ENCODE peak calls at places on chromosomes 1 and 21, in five cellular contexts. Y is pancreas; E is epithelial cell of esophagus; Z is PC-3; B is naive thymus-derived CD4-positive, alpha-beta T cell. K is an unnamed sample.
A peak's percentile ranks its signal among the peaks of the same experiment; 100 is the strongest.

GRCh38 chr1:240965581-240966091 is 353.7 kb upstream of the GREM2 start:
- DNase-seq in Z (peak; percentile 69), Y (no peak), E (no peak), B (no peak), K (no peak)

GRCh38 chr1:113784104-113784779 is 25.0 kb upstream of the PHTF1 start:
- DNase-seq in Z (no peak), Y (no peak), E (peak; percentile 43), B (peak; percentile 8), K (no peak)

GRCh38 chr1:192609110-192610079 is 26.6 kb upstream of the RGS13 start:
- DNase-seq in E (no peak), Y (peak; percentile 60), B (peak; percentile 80), Z (no peak), K (peak; percentile 2)

GRCh38 chr1:64838486-64838885 is 93.6 kb downstream of the RAVER2 start:
- DNase-seq in Z (no peak), E (peak; percentile 13), Y (no peak), B (no peak), K (no peak)

GRCh38 chr1:192516776-192517297 is 58.7 kb upstream of the RGS1 start:
- DNase-seq in B (peak; percentile 91), Y (no peak), E (no peak), Z (peak; percentile 66), K (no peak)

GRCh38 chr1:239603530-239603929 is 217.2 kb downstream of the CHRM3 start:
- DNase-seq in Y (no peak), B (no peak), Z (peak; percentile 68), E (peak; percentile 28), K (no peak)

GRCh38 chr1:241462371-241462770 is 57.2 kb downstream of the FH start:
- DNase-seq in E (peak; percentile 65), B (no peak), Z (no peak), Y (no peak), K (no peak)

GRCh38 chr1:153526132-153526543 is 9.7 kb downstream of the S100A6 start:
- DNase-seq in E (peak; percentile 93), Y (no peak), B (no peak), Z (no peak), K (no peak)

GRCh38 chr1:16383917-16384316 is 16.9 kb downstream of the SZRD1 start:
- DNase-seq in B (no peak), Z (no peak), Y (no peak), E (no peak), K (no peak)

GRCh38 chr1:15430787-15431570 is 7.3 kb upstream of the CTRC start:
- DNase-seq in Z (peak; percentile 59), B (peak; percentile 68), E (peak; percentile 54), Y (peak; percentile 76), K (peak; percentile 85)

GRCh38 chr1:68010094-68010493 is 40.3 kb downstream of the DIRAS3 start:
- DNase-seq in E (peak; percentile 44), B (no peak), Y (no peak), Z (peak; percentile 53), K (no peak)

GRCh38 chr1:172450524-172450885 is 6.6 kb upstream of the PIGC start:
- DNase-seq in Z (peak; percentile 33), E (no peak), B (no peak), Y (peak; percentile 56), K (no peak)

GRCh38 chr21:34510148-34511142 is 1.6 kb downstream of the KCNE1 start:
- DNase-seq in Y (peak; percentile 71), B (peak; percentile 4), E (peak; percentile 84), Z (peak; percentile 75), K (peak; percentile 69)

GRCh38 chr1:117656202-117656641 is 50.4 kb downstream of the TENT5C start:
- DNase-seq in Y (no peak), B (peak; percentile 91), E (no peak), Z (no peak), K (peak; percentile 40)

GRCh38 chr1:30929135-30929889 is 20.8 kb upstream of the SDC3 start:
- DNase-seq in E (peak; percentile 61), B (peak; percentile 48), Y (no peak), Z (peak; percentile 63), K (peak; percentile 77)

GRCh38 chr1:184302346-184302745 is 84.5 kb upstream of the C1orf21 start:
- DNase-seq in B (no peak), Y (no peak), Z (no peak), E (no peak), K (no peak)

GRCh38 chr1:114692947-114693346 is 2.4 kb downstream of the AMPD1 start:
- DNase-seq in B (no peak), E (no peak), Y (no peak), Z (no peak), K (no peak)

GRCh38 chr1:224722838-224723237 is 106.7 kb downstream of the CNIH3 start:
- DNase-seq in E (no peak), Y (no peak), B (no peak), Z (no peak), K (no peak)

GRCh38 chr1:213852107-213852506 is 135.7 kb upstream of the PROX1 start:
- DNase-seq in B (peak; percentile 86), Z (no peak), Y (no peak), E (no peak), K (no peak)

DNA sequence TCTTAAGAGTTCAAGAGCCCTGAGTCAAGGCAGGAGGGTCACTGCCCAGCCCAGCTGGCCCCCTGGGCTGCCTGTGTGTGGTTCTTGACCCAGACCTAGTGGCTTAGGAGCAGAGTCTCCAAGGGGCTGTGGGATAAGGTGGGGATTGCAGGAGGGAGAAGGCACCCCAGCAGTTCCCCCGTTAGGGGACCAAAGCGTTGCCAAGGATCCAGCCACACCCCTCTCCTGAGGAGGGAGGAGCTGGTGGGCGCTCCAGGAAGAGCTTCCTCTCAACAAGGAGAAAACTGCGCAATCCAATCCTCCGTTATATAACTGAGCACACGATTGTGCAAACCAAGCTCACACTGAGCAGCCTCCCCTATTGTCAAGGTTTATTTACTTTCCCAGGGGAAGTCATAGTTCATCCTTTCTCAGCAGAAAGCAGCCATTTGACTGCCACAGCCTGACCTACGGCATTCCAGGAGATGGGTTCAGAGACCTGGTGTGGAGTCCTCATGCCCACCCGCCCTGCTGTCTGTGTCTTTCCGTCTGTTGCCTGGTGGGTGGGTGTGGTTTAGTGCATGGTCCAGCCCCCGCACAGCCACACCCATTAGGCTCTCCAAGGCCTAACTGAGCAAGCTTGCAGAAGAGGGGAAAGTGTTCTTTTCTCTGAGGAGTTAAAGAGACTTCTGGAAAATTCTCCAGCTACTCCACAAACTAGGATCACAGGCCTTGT is 3.5 kb downstream of the EPHX1 start:
- DNase-seq in B (no peak), E (peak; percentile 76), Y (no peak), Z (peak; percentile 20), K (peak; percentile 82)
- H3K4me3 ChIP-seq in B (no peak overlapping the region), E (no peak overlapping the region), Y (no peak overlapping the region), Z (no peak overlapping the region), K (no peak overlapping the region)

GRCh38 chr1:182185147-182185546 is 123.6 kb upstream of the ZNF648 start:
- DNase-seq in E (no peak), B (no peak), Z (no peak), Y (no peak), K (no peak)

GRCh38 chr1:182182311-182182710 is 120.8 kb upstream of the ZNF648 start:
- DNase-seq in E (no peak), Z (no peak), Y (no peak), B (no peak), K (no peak)

GRCh38 chr1:182181167-182181572 is 119.7 kb upstream of the ZNF648 start:
- DNase-seq in Z (peak; percentile 88), Y (peak; percentile 72), B (no peak), E (peak; percentile 79), K (no peak)

GRCh38 chr1:182185822-182186756 is 124.6 kb upstream of the ZNF648 start:
- DNase-seq in Z (peak; percentile 92), B (no peak), Y (no peak), E (peak; percentile 94), K (no peak)

DNA sequence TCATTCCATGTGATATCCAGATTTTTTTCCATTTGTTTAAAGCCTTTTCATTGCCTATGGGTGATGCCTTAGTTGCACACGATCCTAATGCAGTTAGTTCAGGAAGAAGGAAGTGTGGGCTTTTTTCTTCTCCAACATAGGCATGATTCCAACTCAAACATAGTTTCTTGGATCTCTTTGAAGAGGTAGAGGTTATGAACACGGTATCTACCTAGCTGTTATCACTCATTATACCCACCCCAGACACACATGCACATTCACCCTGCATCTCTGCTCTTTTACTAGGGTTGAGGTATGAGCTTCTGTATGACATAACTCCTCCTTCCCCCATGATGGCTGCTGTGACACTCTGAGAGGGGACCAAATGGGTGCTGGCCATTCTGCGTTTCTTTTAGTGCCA is 122.1 kb upstream of the ZNF648 start:
- DNase-seq in Z (peak; percentile 14), E (no peak), B (no peak), Y (no peak), K (no peak)
- H3K4me3 ChIP-seq in Z (no peak overlapping the region), E (no peak overlapping the region), B (no peak overlapping the region), Y (no peak overlapping the region), K (no peak overlapping the region)

GRCh38 chr1:1168156-1168450 is 5.6 kb upstream of the TTLL10 start:
- DNase-seq in Y (no peak), Z (no peak), B (no peak), E (no peak), K (no peak)

GRCh38 chr1:1168451-1169411 is 4.9 kb upstream of the TTLL10 start:
- DNase-seq in Z (no peak), Y (no peak), E (no peak), B (no peak), K (no peak)

GRCh38 chr1:1170215-1170890 is 3.3 kb upstream of the TTLL10 start:
- DNase-seq in E (no peak), Z (no peak), B (no peak), Y (no peak), K (no peak)

GRCh38 chr1:1170891-1171550 is 2.7 kb upstream of the TTLL10 start:
- DNase-seq in Z (no peak), Y (no peak), B (no peak), E (no peak), K (peak; percentile 10)

GRCh38 chr1:1169429-1170214 is 4.1 kb upstream of the TTLL10 start:
- DNase-seq in E (no peak), Z (no peak), B (no peak), Y (no peak), K (peak; percentile 57)
- H3K4me3 ChIP-seq in E (no peak overlapping the region), Z (no peak overlapping the region), B (no peak overlapping the region), Y (no peak overlapping the region), K (no peak overlapping the region)

GRCh38 chr21:46098303-46099141 is 610 bp downstream of the COL6A2 start:
- DNase-seq in E (no peak), Z (no peak), Y (no peak), B (no peak), K (no peak)

GRCh38 chr21:46097826-46098286 is at the start of gene COL6A2:
- DNase-seq in Z (peak; percentile 75), Y (no peak), E (no peak), B (peak; percentile 60), K (peak; percentile 93)

GRCh38 chr21:46099476-46099875 is 1.6 kb downstream of the COL6A2 start:
- DNase-seq in B (no peak), Z (peak; percentile 57), E (no peak), Y (peak; percentile 10), K (no peak)

GRCh38 chr21:46100426-46100825 is 2.5 kb downstream of the COL6A2 start:
- DNase-seq in E (no peak), B (no peak), Z (peak; percentile 65), Y (peak; percentile 5), K (no peak)

GRCh38 chr21:46100020-46100419 is 2.1 kb downstream of the COL6A2 start:
- DNase-seq in Y (peak; percentile 6), B (no peak), Z (no peak), E (no peak), K (no peak)
- H3K4me3 ChIP-seq in Y (no peak overlapping the region), B (no peak overlapping the region), Z (peak overlapping the region; percentile 86), E (no peak overlapping the region), K (no peak overlapping the region)

GRCh38 chr1:237012789-237013383 is 8.6 kb upstream of the MT1HL1 start:
- DNase-seq in E (peak; percentile 25), Z (peak; percentile 25), Y (peak; percentile 80), B (no peak), K (peak; percentile 67)
- H3K4me3 ChIP-seq in E (no peak overlapping the region), Z (no peak overlapping the region), Y (no peak overlapping the region), B (no peak overlapping the region), K (no peak overlapping the region)